ENCODE peak calls at places on chromosomes 6 and 20, in four cellular contexts. W, N, V and B are unnamed samples.
A peak's percentile ranks its signal among the peaks of the same experiment; 100 is the strongest.

GRCh38 chr6:5435449-5435848 is 174.1 kb downstream of the FARS2 start:
- DNase-seq in N (no peak), W (no peak), V (no peak), B (peak; percentile 54)

GRCh38 chr20:58236612-58237317 is 8.3 kb upstream of the ANKRD60 start:
- DNase-seq in V (peak; percentile 75), N (peak; percentile 82), W (peak; percentile 66), B (peak; percentile 71)

GRCh38 chr6:90110971-90111370 is 185.7 kb downstream of the BACH2 start:
- DNase-seq in W (no peak), N (no peak), V (no peak), B (no peak)

GRCh38 chr6:79257381-79258205 is 23.1 kb upstream of the HMGN3 start:
- DNase-seq in N (no peak), W (peak; percentile 68), V (no peak), B (peak; percentile 33)

GRCh38 chr6:135128268-135128914 is 52.7 kb upstream of the MYB start:
- DNase-seq in N (no peak), V (no peak), W (peak; percentile 12), B (no peak)

GRCh38 chr6:57224769-57225515 is 2.8 kb upstream of the RAB23 start:
- DNase-seq in V (no peak), W (no peak), N (no peak), B (peak; percentile 68)

GRCh38 chr20:45405566-45406259 is 2.4 kb upstream of the DBNDD2 start:
- DNase-seq in N (peak; percentile 78), W (peak; percentile 7), V (peak; percentile 58), B (peak; percentile 14)

GRCh38 chr6:70312165-70312564 is 9.3 kb upstream of the COL9A1 start:
- DNase-seq in W (no peak), V (no peak), N (no peak), B (peak; percentile 65)

GRCh38 chr6:7723041-7723447 is 2.9 kb upstream of the BMP6 start:
- DNase-seq in V (peak; percentile 83), W (peak; percentile 86), N (peak; percentile 86), B (peak; percentile 75)

GRCh38 chr6:20056350-20056992 is 155.8 kb downstream of the MBOAT1 start:
- DNase-seq in V (peak; percentile 79), N (no peak), W (peak; percentile 44), B (peak; percentile 46)

GRCh38 chr20:5652626-5653573 is 97.3 kb upstream of the SHLD1 start:
- DNase-seq in W (no peak), V (no peak), N (no peak), B (peak; percentile 41)

GRCh38 chr6:144264270-144265060 is 20.7 kb upstream of the UTRN start:
- DNase-seq in V (peak; percentile 17), W (peak; percentile 88), N (no peak), B (peak; percentile 89)

GRCh38 chr6:144263786-144264185 is 21.3 kb upstream of the UTRN start:
- DNase-seq in W (no peak), V (no peak), N (no peak), B (no peak)

GRCh38 chr6:144266091-144266649 is 19.0 kb upstream of the UTRN start:
- DNase-seq in N (no peak), V (peak; percentile 71), W (peak; percentile 9), B (peak; percentile 51)

GRCh38 chr6:144265061-144265357 is 20.1 kb upstream of the UTRN start:
- DNase-seq in W (peak; percentile 6), N (no peak), V (no peak), B (peak; percentile 30)

GRCh38 chr6:144265390-144265789 is 19.7 kb upstream of the UTRN start:
- DNase-seq in V (peak; percentile 86), W (peak; percentile 64), N (no peak), B (peak; percentile 76)
- H3K9ac ChIP-seq in V (no peak overlapping the region), W (peak overlapping the region; percentile 30), N (no peak overlapping the region), B (peak overlapping the region; percentile 57)

GRCh38 chr20:18331694-18332093 is 43.4 kb downstream of the ZNF133 start:
- DNase-seq in W (no peak), N (no peak), V (no peak), B (no peak)
- H3K9me3 ChIP-seq in W (no peaks in the 10 kb centered on the region), N (peaks cover 11% of the 10 kb centered on the region), V (peaks cover 13% of the 10 kb centered on the region), B (peaks cover 53% of the 10 kb centered on the region)

GRCh38 chr6:10411131-10411914 is 3.6 kb downstream of the TFAP2A start:
- DNase-seq in W (no peak), V (peak; percentile 46), N (peak; percentile 71), B (no peak)
- H3K9ac ChIP-seq in W (no peak overlapping the region), V (no peak overlapping the region), N (peak overlapping the region; percentile 89), B (peak overlapping the region; percentile 21)

DNA sequence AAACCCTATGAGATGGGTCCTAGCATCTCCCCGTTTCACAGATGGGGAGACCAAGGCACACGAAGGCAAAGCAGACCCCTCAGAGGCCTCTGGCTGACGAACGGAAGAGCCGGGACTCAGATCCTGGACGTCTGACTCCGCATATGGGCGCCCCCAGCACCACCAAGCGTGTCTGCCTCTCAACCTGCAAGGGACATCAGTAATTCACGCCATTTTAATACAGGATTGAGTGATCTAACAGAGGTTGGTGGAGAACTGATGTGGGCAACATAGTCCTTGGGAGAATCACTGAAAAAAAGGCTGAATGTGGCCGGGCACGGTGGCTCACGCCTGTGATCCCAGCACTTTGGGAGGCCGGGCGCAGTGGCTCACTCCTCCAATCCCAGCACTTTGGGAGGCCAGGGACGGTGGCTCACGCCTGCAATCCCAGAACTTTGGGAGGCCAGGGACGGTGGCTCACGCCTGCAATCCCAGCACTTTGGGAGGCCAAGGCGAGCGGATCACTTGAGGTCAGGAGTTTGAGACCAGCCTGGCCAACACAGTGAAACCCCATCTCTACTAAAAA is 206.6 kb downstream of the DLL1 start:
- DNase-seq in W (no peak), V (no peak), N (peak; percentile 53), B (no peak)
- H3K9me3 ChIP-seq in W (no peaks in the 10 kb centered on the region), V (no peaks in the 10 kb centered on the region), N (no peaks in the 10 kb centered on the region), B (no peaks in the 10 kb centered on the region)